ENCODE peak calls at places on chromosomes 4 and X, in five cellular contexts. One of them, this sample, is unnamed.

GRCh38 chrX:109818921-109819320 is 85.9 kb upstream of the ACSL4 start:
- DNase-seq in GM12878: no peak
- DNase-seq in HepG2: no peak
- DNase-seq in H1: no peak
- DNase-seq in HEK293T: no peak
- DNase-seq in this sample: no peak

GRCh38 chr4:61277785-61278184 is 77.7 kb downstream of the ADGRL3 start:
- DNase-seq in HEK293T: no peak
- DNase-seq in GM12878: no peak
- DNase-seq in H1: no peak
- DNase-seq in HepG2: no peak
- DNase-seq in this sample: no peak

GRCh38 chr4:105455182-105455581 is 18.7 kb downstream of the PPA2 start:
- DNase-seq in GM12878: no peak
- DNase-seq in H1: no peak
- DNase-seq in HepG2: no peak
- DNase-seq in HEK293T: no peak
- DNase-seq in this sample: no peak

GRCh38 chrX:53831662-53832635 is 145.4 kb upstream of the HUWE1 start:
- DNase-seq in HepG2: peak
- DNase-seq in H1: peak
- DNase-seq in GM12878: peak
- DNase-seq in HEK293T: peak
- DNase-seq in this sample: peak

GRCh38 chr4:67678612-67679011 is 22.3 kb downstream of the UBA6 start:
- DNase-seq in H1: no peak
- DNase-seq in HEK293T: no peak
- DNase-seq in HepG2: no peak
- DNase-seq in GM12878: no peak
- DNase-seq in this sample: no peak

GRCh38 chr4:102620697-102621497 is 119.7 kb downstream of the NFKB1 start:
- DNase-seq in HEK293T: peak
- DNase-seq in H1: no peak
- DNase-seq in GM12878: no peak
- DNase-seq in HepG2: peak
- DNase-seq in this sample: no peak

GRCh38 chr4:24042094-24042493 is 152.2 kb upstream of the PPARGC1A start:
- DNase-seq in HepG2: no peak
- DNase-seq in GM12878: no peak
- DNase-seq in HEK293T: no peak
- DNase-seq in H1: no peak
- DNase-seq in this sample: no peak

GRCh38 chrX:124347242-124347641 is 879 bp downstream of the SH2D1A start:
- DNase-seq in HepG2: no peak
- DNase-seq in H1: no peak
- DNase-seq in GM12878: no peak
- DNase-seq in HEK293T: no peak
- DNase-seq in this sample: no peak

GRCh38 chr4:68271851-68272756 is 26.6 kb upstream of the TMPRSS11B start:
- DNase-seq in GM12878: no peak
- DNase-seq in H1: no peak
- DNase-seq in HEK293T: peak
- DNase-seq in HepG2: peak
- DNase-seq in this sample: no peak

GRCh38 chrX:150899191-150899757 is 806 bp upstream of the CD99L2 start:
- DNase-seq in GM12878: no peak
- DNase-seq in HepG2: no peak
- DNase-seq in H1: no peak
- DNase-seq in HEK293T: peak
- DNase-seq in this sample: no peak

GRCh38 chr4:140116442-140117104 is 37.4 kb downstream of the MAML3 start:
- DNase-seq in GM12878: no peak
- DNase-seq in HEK293T: no peak
- DNase-seq in HepG2: no peak
- DNase-seq in H1: no peak
- DNase-seq in this sample: no peak

GRCh38 chr4:40316782-40317635 is 18.1 kb upstream of the CHRNA9 start:
- DNase-seq in GM12878: peak
- DNase-seq in HepG2: peak
- DNase-seq in HEK293T: peak
- DNase-seq in H1: peak
- DNase-seq in this sample: no peak

GRCh38 chr4:184250795-184251679 is 33.4 kb upstream of the ENPP6 start:
- DNase-seq in H1: peak
- DNase-seq in GM12878: no peak
- DNase-seq in HepG2: peak
- DNase-seq in HEK293T: peak
- DNase-seq in this sample: peak

GRCh38 chrX:54920610-54921426 is at the start of gene TRO:
- DNase-seq in HEK293T: peak
- DNase-seq in HepG2: no peak
- DNase-seq in GM12878: no peak
- DNase-seq in H1: peak
- DNase-seq in this sample: peak

GRCh38 chr4:37632836-37633235 is 53.3 kb downstream of the RELL1 start:
- DNase-seq in HEK293T: no peak
- DNase-seq in H1: no peak
- DNase-seq in GM12878: no peak
- DNase-seq in HepG2: no peak
- DNase-seq in this sample: no peak

GRCh38 chr4:105140684-105141490 is 5.8 kb upstream of the TET2 start:
- DNase-seq in H1: no peak
- DNase-seq in GM12878: no peak
- DNase-seq in HepG2: peak
- DNase-seq in HEK293T: peak
- DNase-seq in this sample: no peak

GRCh38 chr4:156974264-156974663 is 2.7 kb upstream of the PDGFC start:
- DNase-seq in HepG2: no peak
- DNase-seq in H1: no peak
- DNase-seq in HEK293T: no peak
- DNase-seq in GM12878: no peak
- DNase-seq in this sample: no peak

GRCh38 chr4:94595880-94596483 is 144.2 kb downstream of the PDLIM5 start:
- DNase-seq in HEK293T: peak
- DNase-seq in HepG2: peak
- DNase-seq in H1: no peak
- DNase-seq in GM12878: peak
- DNase-seq in this sample: peak

GRCh38 chr4:101039367-101039766 is 308.0 kb downstream of the PPP3CA start:
- DNase-seq in HepG2: no peak
- DNase-seq in GM12878: no peak
- DNase-seq in H1: no peak
- DNase-seq in HEK293T: no peak
- DNase-seq in this sample: no peak
- TF ChIP-seq SUZ12 in HepG2: no peak
- TF ChIP-seq SUZ12 in GM12878: no peak
- TF ChIP-seq SUZ12 in H1: no peak
- TF ChIP-seq SUZ12 in HEK293T: no peak
- TF ChIP-seq SUZ12 in this sample: no peak

DNA sequence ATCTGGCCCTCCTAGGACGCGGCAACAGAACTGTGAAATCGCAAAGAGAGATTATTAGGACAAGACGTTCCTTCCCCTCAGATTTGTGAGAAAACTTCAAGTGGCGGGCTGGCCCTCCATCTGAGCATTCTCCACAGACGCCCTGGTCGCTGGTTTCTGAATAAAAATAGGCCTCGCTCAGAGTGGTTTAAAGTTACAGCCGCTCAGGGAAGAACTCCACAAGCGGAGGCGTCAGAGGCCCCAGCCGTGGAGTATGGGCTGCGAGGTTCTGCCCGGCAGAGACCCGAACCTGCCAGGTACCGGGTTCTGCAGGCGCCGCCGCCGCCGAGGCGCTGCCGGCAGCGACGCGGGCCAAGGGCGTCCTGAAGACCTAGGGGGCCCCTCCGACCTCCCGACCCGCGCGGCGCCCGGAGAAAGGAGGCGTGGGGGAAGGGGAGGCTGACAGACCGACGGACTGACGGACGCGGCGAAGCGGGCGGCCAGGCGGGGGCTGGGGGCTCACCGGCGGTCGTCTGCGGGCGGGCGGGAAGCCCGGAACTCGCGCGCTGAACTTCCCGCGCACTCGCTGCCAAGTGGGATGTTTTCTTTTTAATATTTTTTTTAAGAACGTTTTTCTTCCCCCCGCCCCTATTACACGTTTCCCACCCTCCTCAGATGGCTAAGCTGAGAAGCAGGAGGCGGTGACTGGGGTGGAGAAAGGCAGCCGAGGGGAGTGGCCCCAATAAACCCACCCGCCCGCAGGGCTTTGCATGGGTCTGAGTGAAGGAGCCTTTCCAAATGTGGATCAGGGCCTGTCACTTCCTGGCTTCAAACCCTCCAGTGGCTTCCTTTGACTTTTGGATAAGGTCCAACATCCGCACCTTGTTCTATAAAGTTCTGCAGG is at the start of gene PABPC4L:
- DNase-seq in HEK293T: peak
- DNase-seq in HepG2: no peak
- DNase-seq in GM12878: no peak
- DNase-seq in H1: peak
- DNase-seq in this sample: no peak
- TF ChIP-seq SUZ12 in HEK293T: no peak
- TF ChIP-seq SUZ12 in HepG2: no peak
- TF ChIP-seq SUZ12 in GM12878: no peak
- TF ChIP-seq SUZ12 in H1: no peak
- TF ChIP-seq SUZ12 in this sample: no peak

GRCh38 chr4:114087596-114088230 is 108.3 kb upstream of the ARSJ start:
- DNase-seq in HepG2: no peak
- DNase-seq in H1: no peak
- DNase-seq in GM12878: no peak
- DNase-seq in HEK293T: no peak
- DNase-seq in this sample: no peak
- TF ChIP-seq SUZ12 in HepG2: no peak
- TF ChIP-seq SUZ12 in H1: no peak
- TF ChIP-seq SUZ12 in GM12878: no peak
- TF ChIP-seq SUZ12 in HEK293T: no peak
- TF ChIP-seq SUZ12 in this sample: no peak

DNA sequence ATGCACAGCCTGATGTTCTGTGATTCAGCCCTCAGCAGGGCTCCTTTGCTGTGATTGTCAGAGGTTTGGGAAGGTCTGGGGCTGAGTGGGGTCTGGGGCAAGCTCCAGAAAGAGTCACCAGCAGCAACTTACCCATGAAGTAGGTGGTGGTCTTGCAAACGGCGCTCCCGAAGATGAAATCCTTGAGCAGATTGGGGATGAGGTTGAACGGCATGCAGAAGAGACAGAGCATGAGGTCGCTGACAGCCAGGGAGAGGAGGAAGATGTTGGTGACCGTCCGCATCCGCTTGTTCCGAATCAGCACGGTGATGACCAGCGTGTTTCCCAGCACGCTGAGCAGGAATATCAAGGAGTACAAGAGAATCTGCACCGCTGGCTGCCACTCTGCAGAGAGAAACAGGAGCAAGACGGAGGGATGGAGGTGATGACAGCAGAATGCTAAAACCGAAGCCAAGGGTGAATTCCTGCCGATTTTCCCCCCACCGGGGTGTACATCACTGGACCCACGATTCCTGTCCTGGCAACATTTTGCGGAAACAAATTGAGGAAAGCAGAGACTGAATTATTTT is 1.1 kb downstream of the CCKAR start:
- DNase-seq in GM12878: no peak
- DNase-seq in H1: no peak
- DNase-seq in HepG2: no peak
- DNase-seq in HEK293T: no peak
- DNase-seq in this sample: no peak
- TF ChIP-seq SUZ12 in GM12878: no peak
- TF ChIP-seq SUZ12 in H1: no peak
- TF ChIP-seq SUZ12 in HepG2: no peak
- TF ChIP-seq SUZ12 in HEK293T: no peak
- TF ChIP-seq SUZ12 in this sample: no peak

DNA sequence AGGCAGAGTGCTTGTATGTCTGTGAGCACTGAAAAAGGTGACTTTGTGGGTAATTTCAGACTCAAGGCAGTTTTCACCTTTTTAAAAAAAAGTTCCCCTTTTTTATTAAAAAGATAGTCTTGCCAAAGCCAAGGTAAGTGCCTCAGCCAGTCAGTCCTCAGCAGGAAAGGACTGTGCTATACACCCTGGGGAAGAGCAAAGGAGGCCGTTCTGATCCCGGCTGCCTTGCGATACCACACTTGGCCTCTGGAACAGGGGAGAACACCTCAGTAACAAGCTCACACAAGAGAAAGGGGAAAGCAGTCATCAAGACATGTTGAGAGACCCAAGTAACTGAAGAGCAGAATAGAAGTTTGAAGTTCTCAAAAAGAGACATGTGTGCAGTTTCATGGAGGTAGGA is 541.7 kb downstream of the BCOR start:
- DNase-seq in H1: no peak
- DNase-seq in HepG2: no peak
- DNase-seq in GM12878: no peak
- DNase-seq in HEK293T: peak
- DNase-seq in this sample: no peak
- TF ChIP-seq SUZ12 in H1: no peak
- TF ChIP-seq SUZ12 in HepG2: no peak
- TF ChIP-seq SUZ12 in GM12878: no peak
- TF ChIP-seq SUZ12 in HEK293T: no peak
- TF ChIP-seq SUZ12 in this sample: no peak

DNA sequence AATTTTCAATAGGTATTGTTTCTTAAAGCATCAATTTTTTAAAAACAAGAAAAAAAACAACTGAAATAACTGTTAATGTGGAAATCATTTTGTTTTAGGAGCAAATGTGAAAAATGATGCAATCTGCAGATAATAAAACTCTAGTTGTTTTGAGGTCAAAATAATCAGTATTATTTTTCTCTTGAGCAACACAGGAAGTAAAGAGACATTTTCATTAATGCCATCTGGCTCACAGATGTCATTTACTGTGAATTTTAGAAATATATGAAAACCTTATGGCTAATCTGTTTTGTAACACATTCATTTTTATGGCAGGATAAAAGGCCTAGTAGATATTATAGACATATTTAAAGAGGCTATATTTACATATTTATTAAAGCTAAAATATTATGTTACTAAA is 141.6 kb downstream of the PCDH18 start:
- DNase-seq in GM12878: no peak
- DNase-seq in HepG2: no peak
- DNase-seq in H1: no peak
- DNase-seq in HEK293T: no peak
- DNase-seq in this sample: no peak
- TF ChIP-seq SUZ12 in GM12878: no peak
- TF ChIP-seq SUZ12 in HepG2: no peak
- TF ChIP-seq SUZ12 in H1: no peak
- TF ChIP-seq SUZ12 in HEK293T: no peak
- TF ChIP-seq SUZ12 in this sample: no peak

This sample was measured in NT2/D1.